ENCODE peak calls at places on chromosomes 2 and 18, in six cellular contexts. One of them, this sample, is unnamed.
A peak's percentile ranks its signal among the peaks of the same experiment; 100 is the strongest.

GRCh38 chr18:36372902-36373301 is 75.4 kb downstream of the FHOD3 start:
- DNase-seq in cardiac septum: no peak
- DNase-seq in heart right ventricle: no peak
- DNase-seq in sciatic nerve: no peak
- DNase-seq in RCC 7860: peak; percentile 80
- DNase-seq in foreskin fibroblast: no peak
- DNase-seq in this sample: no peak

GRCh38 chr2:109143214-109144187 is 14.5 kb downstream of the SH3RF3 start:
- DNase-seq in cardiac septum: no peak
- DNase-seq in heart right ventricle: no peak
- DNase-seq in sciatic nerve: peak; percentile 19
- DNase-seq in RCC 7860: no peak
- DNase-seq in foreskin fibroblast: no peak
- DNase-seq in this sample: no peak

GRCh38 chr2:108351889-108352288 is 25.9 kb upstream of the SULT1C4 start:
- DNase-seq in cardiac septum: no peak
- DNase-seq in heart right ventricle: no peak
- DNase-seq in sciatic nerve: no peak
- DNase-seq in RCC 7860: no peak
- DNase-seq in foreskin fibroblast: no peak
- DNase-seq in this sample: no peak

GRCh38 chr2:195363496-195363895 is 293.5 kb upstream of the SLC39A10 start:
- DNase-seq in cardiac septum: no peak
- DNase-seq in heart right ventricle: no peak
- DNase-seq in sciatic nerve: no peak
- DNase-seq in RCC 7860: peak; percentile 61
- DNase-seq in foreskin fibroblast: peak; percentile 5
- DNase-seq in this sample: no peak

GRCh38 chr18:73283788-73284187 is 416.0 kb upstream of the NETO1 start:
- DNase-seq in cardiac septum: no peak
- DNase-seq in heart right ventricle: no peak
- DNase-seq in sciatic nerve: no peak
- DNase-seq in RCC 7860: no peak
- DNase-seq in foreskin fibroblast: peak; percentile 40
- DNase-seq in this sample: no peak

GRCh38 chr2:136297974-136298373 is 180.0 kb upstream of the CXCR4 start:
- DNase-seq in cardiac septum: no peak
- DNase-seq in heart right ventricle: no peak
- DNase-seq in sciatic nerve: no peak
- DNase-seq in RCC 7860: no peak
- DNase-seq in foreskin fibroblast: no peak
- DNase-seq in this sample: no peak

GRCh38 chr2:154402138-154402714 is 296.3 kb upstream of the KCNJ3 start:
- DNase-seq in cardiac septum: no peak
- DNase-seq in heart right ventricle: no peak
- DNase-seq in sciatic nerve: no peak
- DNase-seq in RCC 7860: peak; percentile 13
- DNase-seq in foreskin fibroblast: no peak
- DNase-seq in this sample: no peak

GRCh38 chr2:96186562-96186961 is 22.1 kb downstream of the STARD7 start:
- DNase-seq in cardiac septum: no peak
- DNase-seq in heart right ventricle: no peak
- DNase-seq in sciatic nerve: no peak
- DNase-seq in RCC 7860: no peak
- DNase-seq in foreskin fibroblast: no peak
- DNase-seq in this sample: no peak

GRCh38 chr2:185738679-185739472 is at the start of gene FSIP2:
- DNase-seq in cardiac septum: peak; percentile 77
- DNase-seq in heart right ventricle: peak; percentile 5
- DNase-seq in sciatic nerve: peak; percentile 69
- DNase-seq in RCC 7860: peak; percentile 55
- DNase-seq in foreskin fibroblast: peak; percentile 4
- DNase-seq in this sample: peak; percentile 47

GRCh38 chr2:219125886-219126270 is 34.7 kb downstream of the NHEJ1 start:
- DNase-seq in cardiac septum: no peak
- DNase-seq in heart right ventricle: no peak
- DNase-seq in sciatic nerve: no peak
- DNase-seq in RCC 7860: no peak
- DNase-seq in foreskin fibroblast: no peak
- DNase-seq in this sample: no peak

This sample was measured in RWPE2.